ENCODE peak calls at places on chromosomes 13 and 19, in six cellular contexts. Z is pancreas, D is heart right ventricle, U is neuronal stem cell, I is colonic mucosa, R is lung. A is an unnamed sample.
A peak's percentile ranks its signal among the peaks of the same experiment; 100 is the strongest.

GRCh38 chr13:28047784-28048388 is 52.5 kb downstream of the FLT3 start:
- DNase-seq in U (no peak), I (no peak), D (no peak), R (no peak), Z (no peak), A (no peak)

GRCh38 chr19:3068071-3068470 is 5.8 kb upstream of the TLE5 start:
- DNase-seq in R (no peak), Z (peak; percentile 73), I (no peak), D (no peak), U (no peak), A (no peak)

GRCh38 chr13:51966186-51966585 is 45.1 kb downstream of the ATP7B start:
- DNase-seq in Z (no peak), D (no peak), I (no peak), R (no peak), U (no peak), A (no peak)

GRCh38 chr13:46352810-46353209 is 34.2 kb downstream of the RUBCNL start:
- DNase-seq in D (no peak), Z (no peak), R (no peak), I (no peak), U (no peak), A (no peak)

GRCh38 chr19:19514215-19514633 is 1.1 kb downstream of the TSSK6 start:
- DNase-seq in U (no peak), Z (peak; percentile 58), R (peak; percentile 49), D (peak; percentile 85), I (peak; percentile 63), A (no peak)

GRCh38 chr13:39765801-39766463 is 110.5 kb downstream of the COG6 start:
- DNase-seq in U (no peak), I (peak; percentile 77), D (peak; percentile 26), R (peak; percentile 46), Z (no peak), A (peak; percentile 51)

GRCh38 chr13:111491021-111491420 is 170.6 kb downstream of the TEX29 start:
- DNase-seq in R (no peak), I (no peak), Z (no peak), D (no peak), U (no peak), A (peak; percentile 1)

GRCh38 chr13:84445776-84446175 is 563.5 kb upstream of the SLITRK1 start:
- DNase-seq in I (no peak), Z (no peak), D (no peak), U (no peak), R (no peak), A (no peak)

GRCh38 chr19:30691767-30692516 is 319.8 kb downstream of the ZNF536 start:
- DNase-seq in Z (no peak), I (no peak), D (no peak), R (no peak), U (no peak), A (no peak)

GRCh38 chr13:41960195-41960699 is 662 bp downstream of the VWA8 start:
- DNase-seq in U (no peak), Z (no peak), R (no peak), D (peak; percentile 14), I (no peak), A (no peak)

GRCh38 chr19:38506375-38506722 is 72.9 kb downstream of the RYR1 start:
- DNase-seq in R (no peak), D (no peak), U (no peak), I (no peak), Z (no peak), A (no peak)

DNA sequence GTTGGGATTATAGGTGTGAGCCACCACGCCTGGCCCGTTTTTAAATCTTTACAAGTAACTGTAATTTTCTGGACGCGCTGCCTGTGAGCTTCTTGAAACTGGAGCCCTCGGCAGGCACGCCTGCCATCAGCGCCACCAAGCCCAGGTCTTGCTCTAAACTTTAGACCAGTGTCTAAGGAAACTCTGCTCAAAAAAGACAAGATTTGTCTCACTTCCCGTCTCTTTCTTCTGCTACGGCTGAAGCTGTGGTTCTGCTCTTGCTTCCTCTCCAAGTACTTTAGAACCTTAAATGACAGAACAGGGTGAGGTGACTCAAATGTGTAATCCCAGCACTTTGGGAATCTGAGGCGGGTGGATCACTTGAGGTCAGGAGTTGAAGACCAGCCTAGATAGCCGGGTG is 24.9 kb downstream of the RCN3 start:
- DNase-seq in Z (no peak), U (no peak), R (no peak), I (no peak), D (no peak), A (no peak)
- H3K27ac ChIP-seq in Z (peak overlapping the region; percentile 75), U (no peak overlapping the region), R (no peak overlapping the region), I (peak overlapping the region; percentile 83), D (no peak overlapping the region), A (no peak overlapping the region)

DNA sequence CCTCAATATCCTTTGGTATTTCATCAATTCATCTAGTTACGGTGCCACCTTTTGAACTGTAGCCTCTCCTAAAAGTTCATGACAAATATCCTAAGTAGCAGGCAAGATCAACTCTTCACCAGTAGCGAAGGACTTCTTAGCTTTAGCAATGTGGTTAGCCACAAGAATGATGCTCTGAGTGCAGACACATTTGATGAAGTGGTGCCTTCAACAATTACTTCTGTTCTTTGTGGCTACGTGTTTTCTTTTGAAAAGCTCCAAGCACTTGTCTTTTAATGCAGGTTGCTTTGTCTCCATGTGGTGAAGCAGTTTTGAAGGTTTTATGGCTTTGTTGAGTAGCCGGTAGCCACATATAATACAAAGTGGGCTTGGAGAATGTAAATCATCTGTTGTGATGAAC is 194.7 kb downstream of the B3GLCT start:
- DNase-seq in R (no peak), I (no peak), U (no peak), Z (no peak), D (no peak), A (no peak)
- H3K4me3 ChIP-seq in R (no peak overlapping the region), I (no peak overlapping the region), U (no peak overlapping the region), Z (no peak overlapping the region), D (no peak overlapping the region), A (no peak overlapping the region)

GRCh38 chr19:5023128-5023571 is 54.2 kb downstream of the KDM4B start:
- DNase-seq in I (no peak), Z (no peak), R (no peak), D (no peak), U (no peak), A (peak; percentile 33)
- H3K27ac ChIP-seq in I (no peak overlapping the region), Z (no peak overlapping the region), R (no peak overlapping the region), D (no peak overlapping the region), U (no peak overlapping the region), A (no peak overlapping the region)

DNA sequence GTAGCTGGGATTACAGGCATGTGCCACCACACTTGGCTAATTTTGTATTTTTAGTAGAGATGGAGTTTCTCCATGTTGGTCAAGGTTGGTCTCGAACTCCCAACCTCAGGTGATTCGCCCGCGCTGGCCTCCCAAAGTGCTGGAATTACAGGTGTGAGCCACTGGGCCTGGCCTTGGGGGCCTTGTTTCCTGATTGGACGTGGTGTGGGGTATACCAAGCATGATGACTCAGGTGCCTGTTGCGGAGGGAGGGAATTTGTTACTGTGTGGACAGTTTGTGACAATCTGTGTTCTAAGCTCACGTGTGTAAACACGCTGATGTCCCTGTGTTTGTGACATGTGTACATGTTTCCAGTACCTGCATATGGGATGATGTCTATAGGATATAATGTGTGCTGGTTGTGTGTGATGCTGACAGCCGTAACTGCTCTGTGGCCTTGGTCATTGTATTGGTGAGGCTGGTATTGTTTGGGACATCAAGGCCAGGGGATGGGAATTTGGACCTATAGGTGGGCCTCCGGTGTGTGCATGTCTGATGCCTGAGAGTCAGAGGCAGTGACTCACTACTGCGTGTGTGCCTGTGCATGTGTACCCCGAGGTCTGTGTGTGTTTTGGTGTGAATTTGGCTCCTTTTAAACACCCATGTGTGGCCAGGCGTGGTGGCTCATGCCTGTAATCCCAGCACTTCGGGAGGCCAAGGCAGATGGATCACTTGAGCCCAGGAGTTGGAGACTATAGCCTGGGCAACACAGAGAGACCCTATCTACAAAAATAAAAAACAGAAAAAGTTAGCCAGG is 1.6 kb upstream of the EGLN2 start:
- DNase-seq in D (no peak), R (no peak), I (no peak), U (no peak), Z (no peak), A (peak; percentile 25)
- H3K4me3 ChIP-seq in D (no peak overlapping the region), R (no peak overlapping the region), I (no peak overlapping the region), U (peak overlapping the region; percentile 53), Z (peak overlapping the region; percentile 31), A (no peak overlapping the region)

DNA sequence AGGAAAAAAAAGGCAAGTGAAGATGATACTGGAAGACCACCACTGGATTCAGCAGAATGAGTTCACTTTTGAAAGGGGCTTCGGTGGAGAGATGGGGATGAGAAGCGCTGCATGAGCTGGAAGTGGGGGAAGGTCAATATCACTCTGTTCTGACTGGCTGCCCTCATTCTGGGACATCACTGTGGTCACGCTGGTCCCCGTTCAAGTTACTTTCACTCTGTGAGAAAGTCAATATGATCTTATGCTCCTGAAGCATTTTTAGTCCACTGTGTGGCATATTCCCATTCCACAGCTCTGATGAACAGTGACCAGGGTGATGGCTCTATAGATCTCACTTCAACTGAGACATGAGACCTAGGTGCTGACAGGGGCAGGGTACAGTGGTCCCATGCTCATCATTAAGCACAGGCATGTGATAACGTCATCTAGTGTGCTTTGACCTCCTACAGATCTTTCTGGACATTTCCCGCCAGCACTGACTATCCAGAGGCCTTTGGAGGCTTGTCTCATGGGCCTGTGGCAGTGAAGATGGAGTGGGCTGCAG is 40.2 kb upstream of the GPR183 start:
- DNase-seq in Z (no peak), R (no peak), U (no peak), I (no peak), D (no peak), A (no peak)
- H3K27ac ChIP-seq in Z (no peak overlapping the region), R (no peak overlapping the region), U (no peak overlapping the region), I (no peak overlapping the region), D (no peak overlapping the region), A (no peak overlapping the region)

GRCh38 chr13:112968910-112969691 is at the start of gene MCF2L:
- DNase-seq in D (peak; percentile 36), Z (peak; percentile 73), U (peak; percentile 38), R (peak; percentile 41), I (peak; percentile 63), A (no peak)

GRCh38 chr13:112970552-112971287 is 1.7 kb downstream of the MCF2L start:
- DNase-seq in U (no peak), D (no peak), I (no peak), R (no peak), Z (no peak), A (no peak)

GRCh38 chr13:112971288-112971643 is 2.3 kb downstream of the MCF2L start:
- DNase-seq in D (no peak), Z (no peak), U (no peak), I (no peak), R (no peak), A (no peak)

GRCh38 chr13:112968380-112968909 is 569 bp upstream of the MCF2L start:
- DNase-seq in U (no peak), D (no peak), R (peak; percentile 69), Z (peak; percentile 85), I (peak; percentile 78), A (no peak)

GRCh38 chr13:112969692-112970338 is 801 bp downstream of the MCF2L start:
- DNase-seq in D (no peak), Z (no peak), R (no peak), I (no peak), U (no peak), A (no peak)
- H3K4me3 ChIP-seq in D (peak overlapping the region; percentile 70), Z (peak overlapping the region; percentile 77), R (peak overlapping the region; percentile 30), I (peak overlapping the region; percentile 42), U (peak overlapping the region; percentile 56), A (no peak overlapping the region)

DNA sequence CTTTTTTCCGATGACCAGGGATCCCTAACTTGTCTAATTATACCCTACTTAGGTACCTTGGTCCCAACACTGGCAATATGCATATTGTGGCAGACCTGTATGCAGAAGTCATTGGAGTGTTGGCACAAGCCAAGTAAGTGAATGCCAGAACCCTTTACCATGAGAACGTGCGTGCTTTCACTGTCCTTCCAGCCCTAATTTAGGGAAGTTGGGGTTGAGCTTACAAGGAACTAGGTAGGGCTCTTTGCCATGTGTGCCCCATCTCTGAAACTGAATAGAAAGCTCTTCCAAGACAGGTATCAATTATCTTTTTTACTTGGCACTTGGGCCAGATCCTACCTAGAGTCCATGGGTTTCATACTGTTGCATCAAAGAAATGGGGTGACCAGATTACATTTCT is 93.2 kb downstream of the FRY start:
- DNase-seq in U (no peak), Z (no peak), D (no peak), R (no peak), I (no peak), A (no peak)
- H3K27ac ChIP-seq in U (no peak overlapping the region), Z (no peak overlapping the region), D (peak overlapping the region; percentile 36), R (peak overlapping the region; percentile 4), I (no peak overlapping the region), A (peak overlapping the region; percentile 68)